ENCODE peak calls at places on chromosomes 6 and 20, in four cellular contexts. V is stimulated activated CD8-positive, alpha-beta memory T cell treated with anti-CD3 and anti-CD28 coated beads, Interleukin-4, amount 100 ng/mL, for 4 hours; W is activated CD4-positive, alpha-beta T cell treated with anti-CD3 and anti-CD28 coated beads, Interleukin-2, amount 10 ng/mL, durations not matched to agents 7 days and 5 days; K is activated effector memory CD4-positive, alpha-beta T cell treated with Interleukin-2 at 50 U/mL for 16 hours. L is an unnamed sample.

GRCh38 chr6:14917101-14917500 is 328.8 kb upstream of the JARID2 start:
- DNase-seq in W (no peak), K (no peak), V (no peak), L (no peak)

GRCh38 chr6:16619777-16620176 is 141.5 kb downstream of the ATXN1 start:
- DNase-seq in K (no peak), W (no peak), V (no peak), L (no peak)

GRCh38 chr20:36210561-36210960 is 25.7 kb upstream of the AAR2 start:
- DNase-seq in K (no peak), W (no peak), V (no peak), L (no peak)

GRCh38 chr20:53411129-53411528 is 182.5 kb downstream of the ZNF217 start:
- DNase-seq in V (no peak), W (no peak), K (no peak), L (no peak)

GRCh38 chr20:57624124-57624523 is 3.9 kb upstream of the ZBP1 start:
- DNase-seq in K (no peak), V (no peak), W (no peak), L (no peak)

GRCh38 chr6:160477901-160478300 is 129.7 kb downstream of the SLC22A3 start:
- DNase-seq in K (no peak), W (no peak), V (no peak), L (no peak)

GRCh38 chr6:162706236-162706635 is 21.3 kb downstream of the PRKN start:
- DNase-seq in W (no peak), K (no peak), V (no peak), L (peak; percentile 1)

GRCh38 chr6:54291146-54291545 is 17.1 kb upstream of the TINAG start:
- DNase-seq in K (no peak), V (no peak), W (no peak), L (peak; percentile 31)

GRCh38 chr20:58634121-58634817 is 16.8 kb upstream of the STX16 start:
- DNase-seq in V (peak; percentile 29), K (no peak), W (no peak), L (no peak)

GRCh38 chr20:15144911-15145310 is 807.5 kb upstream of the FLRT3 start:
- DNase-seq in V (no peak), K (no peak), W (no peak), L (no peak)

GRCh38 chr6:166558156-166559025 is 28.1 kb downstream of the RAMACL start:
- DNase-seq in V (no peak), K (no peak), W (no peak), L (no peak)

GRCh38 chr20:23133560-23133998 is 47.5 kb upstream of the CD93 start:
- DNase-seq in W (no peak), V (no peak), K (no peak), L (no peak)

GRCh38 chr6:118705799-118706481 is 54.5 kb upstream of the CEP85L start:
- DNase-seq in K (no peak), W (peak; percentile 32), V (no peak), L (peak; percentile 2)

GRCh38 chr6:3775386-3775785 is 23.9 kb upstream of the PXDC1 start:
- DNase-seq in K (no peak), V (no peak), W (no peak), L (no peak)

GRCh38 chr6:159813781-159814180 is 13.7 kb downstream of the PNLDC1 start:
- DNase-seq in K (no peak), V (no peak), W (no peak), L (no peak)

GRCh38 chr6:106225581-106225980 is 100.0 kb downstream of the ATG5 start:
- DNase-seq in W (no peak), V (no peak), K (no peak), L (no peak)

GRCh38 chr20:38321959-38322598 is 18.1 kb downstream of the BPI start:
- DNase-seq in V (no peak), K (no peak), W (no peak), L (peak; percentile 17)

GRCh38 chr20:16944753-16945152 is 196.6 kb downstream of the OTOR start:
- DNase-seq in K (no peak), W (no peak), V (no peak), L (no peak)

GRCh38 chr6:158170656-158171081 is 2.5 kb downstream of the GTF2H5 start:
- DNase-seq in K (no peak), W (no peak), V (no peak), L (no peak)

GRCh38 chr6:23650676-23651075 is 475.3 kb upstream of the NRSN1 start:
- DNase-seq in V (no peak), W (no peak), K (no peak), L (no peak)

GRCh38 chr6:130178692-130179091 is 44.1 kb downstream of the SAMD3 start:
- DNase-seq in K (no peak), V (no peak), W (no peak), L (no peak)

GRCh38 chr6:158219229-158219628 is 51.1 kb downstream of the GTF2H5 start:
- DNase-seq in W (no peak), K (no peak), V (no peak), L (no peak)

GRCh38 chr6:18247002-18247401 is 17.3 kb downstream of the DEK start:
- DNase-seq in W (no peak), K (no peak), V (no peak), L (no peak)

GRCh38 chr20:35395728-35396127 is 16.0 kb downstream of the UQCC1 start:
- DNase-seq in K (no peak), V (no peak), W (no peak), L (no peak)

GRCh38 chr6:131730264-131730663 is 19.4 kb upstream of the CTAGE9 start:
- DNase-seq in W (no peak), K (no peak), V (no peak), L (no peak)

GRCh38 chr20:2246081-2246491 is 49.7 kb upstream of the TGM3 start:
- DNase-seq in W (no peak), K (no peak), V (no peak), L (no peak)

GRCh38 chr6:17393335-17394191 is at the start of gene CAP2:
- DNase-seq in V (no peak), W (no peak), K (no peak), L (no peak)

GRCh38 chr6:136790411-136791295 is 1.6 kb downstream of the MAP3K5 start:
- DNase-seq in V (no peak), K (no peak), W (no peak), L (no peak)

GRCh38 chr6:32969685-32970412 is 1.5 kb downstream of the BRD2 start:
- DNase-seq in W (peak; percentile 75), V (peak; percentile 49), K (peak; percentile 67), L (peak; percentile 74)

GRCh38 chr20:52783769-52784168 is 188.4 kb upstream of the TSHZ2 start:
- DNase-seq in K (no peak), W (no peak), V (no peak), L (no peak)

GRCh38 chr6:169589699-169590257 is 112.1 kb downstream of the WDR27 start:
- DNase-seq in K (no peak), W (no peak), V (no peak), L (no peak)

GRCh38 chr6:92043782-92044181 is 1375.6 kb downstream of the EPHA7 start:
- DNase-seq in V (no peak), K (no peak), W (no peak), L (no peak)

GRCh38 chr20:23446505-23446904 is 6.2 kb downstream of the CST11 start:
- DNase-seq in W (peak; percentile 29), K (no peak), V (no peak), L (peak; percentile 29)

GRCh38 chr6:106591111-106591825 is 38.0 kb downstream of the RTN4IP1 start:
- DNase-seq in K (no peak), V (no peak), W (no peak), L (no peak)

GRCh38 chr20:57435498-57436222 is 44.5 kb downstream of the RBM38 start:
- DNase-seq in V (no peak), W (peak; percentile 35), K (no peak), L (no peak)

GRCh38 chr6:134735461-134735860 is 214.4 kb downstream of the ALDH8A1 start:
- DNase-seq in W (no peak), V (no peak), K (no peak), L (no peak)

L was measured in GDM1.